ENCODE peak calls at places on chromosomes 4 and X, in nine cellular contexts. Q is H9, W is mammary epithelial cell, G is colonic mucosa, J is fibroblast of lung, Z is neural progenitor cell, Y is HepG2, E is MM.1S, T is PC-3. A is an unnamed sample. For H3K9me3, the result is how much of the 10 kb centered on the place peaks cover.

GRCh38 chr4:184310171-184310567 is 92.5 kb upstream of the ENPP6 start:
- DNase-seq in Q (peak), W (no peak), G (peak), J (no peak), Z (no peak), Y (no peak), E (no peak), T (peak), A (no peak)

GRCh38 chr4:104330125-104330524 is 164.6 kb downstream of the CXXC4 start:
- DNase-seq in Q (no peak), W (no peak), G (no peak), J (no peak), Z (no peak), Y (no peak), E (no peak), T (no peak), A (no peak)

GRCh38 chr4:20684852-20685763 is 15.2 kb upstream of the PACRGL start:
- DNase-seq in Q (no peak), W (no peak), G (no peak), J (no peak), Z (peak), Y (no peak), E (peak), T (peak), A (no peak)

GRCh38 chrX:10049246-10049645 is 82.1 kb downstream of the CLDN34 start:
- DNase-seq in Q (no peak), W (no peak), G (no peak), J (no peak), Z (no peak), Y (no peak), E (no peak), T (no peak), A (no peak)

GRCh38 chr4:80295331-80295730 is 28.9 kb downstream of the FGF5 start:
- DNase-seq in Q (no peak), W (no peak), G (no peak), J (no peak), Z (no peak), Y (no peak), E (no peak), T (no peak), A (no peak)

GRCh38 chrX:130523460-130524394 is 121.9 kb downstream of the RBMX2 start:
- DNase-seq in Q (peak), W (no peak), G (peak), J (peak), Z (peak), Y (no peak), E (no peak), T (peak), A (no peak)

GRCh38 chr4:128384091-128384520 is 96.5 kb upstream of the PGRMC2 start:
- DNase-seq in Q (no peak), W (no peak), G (no peak), J (peak), Z (no peak), Y (no peak), E (no peak), T (no peak), A (no peak)

GRCh38 chrX:10926404-10926803 is 184.7 kb upstream of the HCCS start:
- DNase-seq in Q (no peak), W (no peak), G (no peak), J (no peak), Z (no peak), Y (peak), E (no peak), T (no peak), A (no peak)

GRCh38 chrX:331145-331771 is 12.7 kb upstream of the GTPBP6 start:
- DNase-seq in Q (no peak), W (no peak), G (no peak), J (peak), Z (peak), Y (no peak), E (no peak), T (peak), A (no peak)

GRCh38 chr4:110589297-110589696 is 33.6 kb downstream of the PITX2 start:
- DNase-seq in Q (no peak), W (no peak), G (no peak), J (no peak), Z (no peak), Y (no peak), E (no peak), T (peak), A (no peak)

GRCh38 chr4:110780538-110780937 is 157.7 kb upstream of the PITX2 start:
- DNase-seq in Q (no peak), W (no peak), G (no peak), J (no peak), Z (no peak), Y (no peak), E (no peak), T (no peak), A (no peak)

GRCh38 chr4:85370400-85371032 is 104.4 kb upstream of the ARHGAP24 start:
- DNase-seq in Q (peak), W (peak), G (peak), J (peak), Z (peak), Y (peak), E (peak), T (peak), A (peak)

GRCh38 chr4:26105815-26106699 is 192.0 kb downstream of the SMIM20 start:
- DNase-seq in Q (no peak), W (peak), G (no peak), J (peak), Z (no peak), Y (no peak), E (no peak), T (peak), A (no peak)

GRCh38 chrX:137033774-137034507 is at the start of gene GPR101:
- DNase-seq in Q (no peak), W (no peak), G (no peak), J (no peak), Z (peak), Y (no peak), E (no peak), T (no peak), A (no peak)

GRCh38 chr4:169627307-169627706 is 6.9 kb downstream of the CLCN3 start:
- DNase-seq in Q (no peak), W (no peak), G (no peak), J (no peak), Z (no peak), Y (no peak), E (no peak), T (no peak), A (no peak)

GRCh38 chr4:87781569-87781968 is 17.8 kb upstream of the IBSP start:
- DNase-seq in Q (no peak), W (peak), G (no peak), J (no peak), Z (no peak), Y (no peak), E (no peak), T (no peak), A (no peak)

GRCh38 chr4:53196195-53196641 is 169.6 kb downstream of the SCFD2 start:
- DNase-seq in Q (no peak), W (no peak), G (no peak), J (peak), Z (no peak), Y (no peak), E (no peak), T (no peak), A (no peak)
- H3K9ac ChIP-seq in Q (no peak), W (no peak), G (no peak), J (no peak), Z (no peak), Y (no peak), E (no peak), T (no peak), A (no peak)

DNA sequence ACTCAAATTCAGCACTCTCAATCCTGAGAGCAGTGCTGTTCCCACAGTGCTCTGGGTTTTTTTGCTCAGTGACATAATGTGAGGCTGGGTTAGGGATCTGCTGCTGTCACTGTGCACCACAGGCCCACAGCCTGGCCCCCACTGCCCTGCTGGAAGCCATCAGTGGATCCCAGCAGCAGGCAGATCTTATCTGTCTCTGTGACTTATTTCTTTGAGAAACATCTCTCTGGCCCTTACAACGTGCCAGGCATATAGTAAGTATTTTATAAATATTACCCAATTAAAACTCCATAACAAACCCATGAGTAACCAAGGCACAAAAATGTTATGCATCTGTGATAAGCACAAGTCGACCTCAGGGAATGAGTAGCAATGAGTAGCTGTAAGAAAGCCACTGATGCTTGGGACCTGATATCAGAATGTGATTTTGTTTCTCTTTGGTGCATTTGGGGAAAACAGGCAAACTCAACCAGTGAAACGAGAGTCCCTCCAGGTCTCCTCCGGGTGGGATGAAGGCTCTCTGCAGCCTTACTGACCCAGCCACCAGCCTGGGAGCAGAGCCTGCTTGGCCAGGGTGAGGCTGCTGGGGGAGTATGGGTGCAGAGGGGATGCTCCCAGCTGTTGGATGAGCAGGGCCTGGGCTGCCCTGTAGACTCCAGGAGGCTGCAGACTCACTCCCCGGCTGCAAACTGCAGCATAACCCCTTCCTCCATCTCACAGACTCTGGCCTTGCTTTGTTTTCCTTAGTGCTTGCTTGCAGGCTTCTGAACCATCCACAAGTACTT is 172.7 kb upstream of the LNX1 start:
- DNase-seq in Q (no peak), W (peak), G (no peak), J (peak), Z (peak), Y (no peak), E (no peak), T (peak), A (no peak)
- H3K27ac ChIP-seq in Q (no peak), W (no peak), G (no peak), J (peak), Z (no peak), Y (no peak), E (no peak), T (no peak), A (no peak)

GRCh38 chr4:176258135-176258534 is 10.9 kb downstream of the ASB5 start:
- DNase-seq in Q (no peak), W (no peak), G (no peak), J (no peak), Z (no peak), Y (no peak), E (no peak), T (no peak), A (no peak)

GRCh38 chr4:176261018-176261417 is 8.0 kb downstream of the ASB5 start:
- DNase-seq in Q (no peak), W (no peak), G (no peak), J (no peak), Z (no peak), Y (no peak), E (no peak), T (no peak), A (no peak)

GRCh38 chr4:176262243-176262642 is 6.8 kb downstream of the ASB5 start:
- DNase-seq in Q (no peak), W (no peak), G (no peak), J (no peak), Z (no peak), Y (no peak), E (no peak), T (no peak), A (no peak)

GRCh38 chr4:176259330-176260090 is 9.5 kb downstream of the ASB5 start:
- DNase-seq in Q (no peak), W (peak), G (no peak), J (peak), Z (no peak), Y (no peak), E (no peak), T (peak), A (no peak)

DNA sequence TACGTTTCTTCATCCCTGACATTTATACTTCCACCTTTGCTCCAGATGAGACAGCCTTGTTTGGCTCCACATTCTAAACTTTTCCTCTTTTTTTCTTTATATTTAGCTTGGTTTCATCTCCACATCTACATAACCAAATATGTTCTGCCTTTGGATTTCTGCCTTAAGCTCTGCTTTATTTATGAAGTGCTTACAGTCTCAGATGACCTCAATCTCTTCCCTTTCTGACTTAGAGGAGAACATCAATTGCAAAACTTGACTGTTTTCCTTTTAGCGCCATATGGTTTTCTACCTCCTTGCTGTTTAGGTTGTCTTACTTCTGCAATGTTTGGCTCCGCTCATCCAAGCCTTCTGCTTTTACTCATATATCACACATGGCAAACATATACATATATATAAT is 7.5 kb downstream of the ASB5 start:
- DNase-seq in Q (no peak), W (no peak), G (no peak), J (no peak), Z (no peak), Y (no peak), E (no peak), T (no peak), A (no peak)
- H3K9me3 ChIP-seq in Q (under half), W (under half), G (under half), J (under half), Z (under half), Y (under half), E (under half), T (under half), A (under half)

GRCh38 chrX:64843224-64843623 is 133.0 kb downstream of the ZC4H2 start:
- DNase-seq in Q (no peak), W (no peak), G (no peak), J (no peak), Z (no peak), Y (no peak), E (peak), T (no peak), A (no peak)
- H3K9ac ChIP-seq in Q (no peak), W (no peak), G (no peak), J (no peak), Z (no peak), Y (no peak), E (peak), T (no peak), A (no peak)